ENCODE peak calls at places on chromosomes 13 and 19, in four cellular contexts. H is esophagus squamous epithelium; O is K562; K is effector memory CD4-positive, alpha-beta T cell. J is an unnamed sample.

GRCh38 chr19:55538132-55538531 is 1.2 kb upstream of the SBK2 start:
- DNase-seq in H (no peak), O (no peak), K (no peak), J (no peak)

GRCh38 chr13:40120781-40121180 is 465.3 kb downstream of the COG6 start:
- DNase-seq in H (no peak), K (no peak), O (no peak), J (peak; percentile 21)

GRCh38 chr13:20193924-20194631 is 1.3 kb upstream of the GJB2 start:
- DNase-seq in K (no peak), O (no peak), H (no peak), J (no peak)

GRCh38 chr19:31114585-31114984 is 234.7 kb downstream of the TSHZ3 start:
- DNase-seq in H (no peak), O (no peak), K (no peak), J (no peak)

GRCh38 chr13:64633948-64634347 is 2596.2 kb downstream of the PCDH9 start:
- DNase-seq in O (no peak), H (no peak), K (no peak), J (no peak)

GRCh38 chr19:11269408-11269807 is 7.1 kb upstream of the DOCK6 start:
- DNase-seq in H (no peak), O (peak; percentile 8), K (no peak), J (no peak)

GRCh38 chr13:100542546-100543156 is 45.9 kb downstream of the GGACT start:
- DNase-seq in H (no peak), K (no peak), O (peak; percentile 10), J (no peak)

GRCh38 chr19:46840157-46840942 is 10.3 kb downstream of the AP2S1 start:
- DNase-seq in H (no peak), K (peak; percentile 17), O (peak; percentile 65), J (peak; percentile 56)

GRCh38 chr19:19098703-19099632 is 35.2 kb downstream of the SLC25A42 start:
- DNase-seq in H (no peak), O (no peak), K (no peak), J (no peak)
- H3K4me1 ChIP-seq in H (no peaks in the 10 kb centered on the region), O (no peaks in the 10 kb centered on the region), K (no peaks in the 10 kb centered on the region), J (no peaks in the 10 kb centered on the region)

GRCh38 chr19:15721208-15721607 is 6.6 kb upstream of the OR10H2 start:
- DNase-seq in K (no peak), O (no peak), H (no peak), J (no peak)
- H3K9me3 ChIP-seq in K (no peaks in the 10 kb centered on the region), O (no peaks in the 10 kb centered on the region), H (no peaks in the 10 kb centered on the region), J (no peaks in the 10 kb centered on the region)

GRCh38 chr13:68358218-68358817 is 1128.2 kb upstream of the PCDH9 start:
- DNase-seq in K (no peak), O (no peak), H (no peak), J (no peak)
- H3K4me3 ChIP-seq in K (no peak overlapping the region), O (no peak overlapping the region), H (no peak overlapping the region), J (no peak overlapping the region)

GRCh38 chr19:13024958-13025653 is 29.8 kb downstream of the NFIX start:
- DNase-seq in O (no peak), H (no peak), K (no peak), J (no peak)
- H3K4me1 ChIP-seq in O (peaks cover 9% of the 10 kb centered on the region), H (peaks cover 47% of the 10 kb centered on the region), K (peaks cover 11% of the 10 kb centered on the region), J (peaks cover 2% of the 10 kb centered on the region)

DNA sequence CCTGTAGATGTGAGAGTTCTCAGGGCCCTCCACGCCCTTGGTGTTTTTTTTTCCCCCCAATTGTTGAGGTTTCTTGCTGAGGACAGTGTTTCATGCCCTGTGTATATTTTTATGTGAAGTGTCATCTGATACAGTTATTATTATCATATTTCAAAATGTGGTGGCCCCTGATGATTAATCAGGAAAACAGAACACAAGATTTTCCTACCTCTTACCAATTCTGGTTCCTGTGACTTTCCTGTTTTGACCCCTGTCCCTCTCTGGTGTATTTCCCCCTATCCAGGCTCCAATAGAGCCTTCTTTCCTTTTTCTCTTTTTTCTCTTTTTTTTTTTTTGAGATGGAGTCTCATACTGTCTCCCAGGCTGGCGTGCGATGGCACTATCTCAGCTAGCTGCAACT is 642 bp downstream of the PSG8 start:
- DNase-seq in K (no peak), O (no peak), H (no peak), J (no peak)
- H3K9me3 ChIP-seq in K (no peaks in the 10 kb centered on the region), O (no peaks in the 10 kb centered on the region), H (no peaks in the 10 kb centered on the region), J (no peaks in the 10 kb centered on the region)

GRCh38 chr19:4326215-4326836 is 12.3 kb downstream of the STAP2 start:
- DNase-seq in H (no peak), O (no peak), K (no peak), J (no peak)

GRCh38 chr19:4327252-4327876 is 11.3 kb downstream of the STAP2 start:
- DNase-seq in K (peak; percentile 49), H (peak; percentile 50), O (peak; percentile 91), J (peak; percentile 94)

GRCh38 chr19:4327877-4328242 is 10.8 kb downstream of the STAP2 start:
- DNase-seq in O (no peak), K (no peak), H (no peak), J (no peak)

GRCh38 chr19:4328243-4328990 is 10.2 kb downstream of the STAP2 start:
- DNase-seq in O (peak; percentile 96), H (peak; percentile 97), K (peak; percentile 91), J (no peak)

DNA sequence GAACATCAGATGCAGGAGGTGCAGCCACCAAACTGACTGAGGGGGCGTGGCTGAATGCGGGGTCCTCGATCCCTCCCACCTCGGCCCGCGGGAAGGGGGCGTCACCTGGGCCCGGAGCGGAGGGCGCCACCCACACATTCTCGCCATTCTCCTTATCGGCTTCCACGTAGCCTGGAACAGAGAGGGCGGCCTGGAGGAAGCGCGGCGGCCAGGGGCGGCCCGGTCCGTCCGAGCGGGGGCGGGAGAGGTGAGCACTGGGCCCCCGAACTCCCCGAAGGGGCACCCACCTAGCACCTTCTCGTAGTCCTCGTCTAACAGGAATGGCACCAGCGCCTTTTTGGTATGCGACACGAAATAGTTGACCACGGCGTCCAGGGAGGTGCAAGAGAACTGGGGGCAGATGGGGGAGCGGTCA is 11.8 kb downstream of the STAP2 start:
- DNase-seq in K (no peak), O (peak; percentile 86), H (no peak), J (no peak)
- H3K4me3 ChIP-seq in K (peak overlapping the region; percentile 45), O (peak overlapping the region; percentile 54), H (peak overlapping the region; percentile 64), J (peak overlapping the region; percentile 17)

GRCh38 chr13:93146584-93147292 is 79.9 kb upstream of the GPC6 start:
- DNase-seq in H (no peak), O (no peak), K (no peak), J (peak; percentile 16)
- H3K4me1 ChIP-seq in H (no peaks in the 10 kb centered on the region), O (no peaks in the 10 kb centered on the region), K (no peaks in the 10 kb centered on the region), J (no peaks in the 10 kb centered on the region)

DNA sequence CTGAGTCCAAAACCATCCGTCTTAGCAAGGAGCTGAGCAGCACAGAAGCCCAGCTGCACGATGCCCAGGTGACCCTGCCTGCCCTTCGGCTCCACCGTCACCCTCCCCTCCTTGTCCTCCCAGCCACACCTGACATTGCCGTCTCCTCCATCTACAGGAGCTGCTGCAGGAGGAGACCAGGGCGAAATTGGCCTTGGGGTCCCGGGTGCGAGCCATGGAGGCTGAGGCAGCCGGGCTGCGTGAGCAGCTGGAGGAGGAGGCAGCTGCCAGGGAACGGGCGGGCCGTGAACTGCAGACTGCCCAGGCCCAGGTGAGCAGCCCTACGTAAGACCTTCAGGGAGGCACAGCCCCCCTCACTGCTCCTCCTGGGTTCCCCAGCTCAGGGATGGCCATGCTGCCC is 49.1 kb downstream of the KCNC3 start:
- DNase-seq in K (no peak), H (no peak), O (no peak), J (no peak)
- H3K9me3 ChIP-seq in K (no peaks in the 10 kb centered on the region), H (peaks cover 2% of the 10 kb centered on the region), O (no peaks in the 10 kb centered on the region), J (no peaks in the 10 kb centered on the region)

DNA sequence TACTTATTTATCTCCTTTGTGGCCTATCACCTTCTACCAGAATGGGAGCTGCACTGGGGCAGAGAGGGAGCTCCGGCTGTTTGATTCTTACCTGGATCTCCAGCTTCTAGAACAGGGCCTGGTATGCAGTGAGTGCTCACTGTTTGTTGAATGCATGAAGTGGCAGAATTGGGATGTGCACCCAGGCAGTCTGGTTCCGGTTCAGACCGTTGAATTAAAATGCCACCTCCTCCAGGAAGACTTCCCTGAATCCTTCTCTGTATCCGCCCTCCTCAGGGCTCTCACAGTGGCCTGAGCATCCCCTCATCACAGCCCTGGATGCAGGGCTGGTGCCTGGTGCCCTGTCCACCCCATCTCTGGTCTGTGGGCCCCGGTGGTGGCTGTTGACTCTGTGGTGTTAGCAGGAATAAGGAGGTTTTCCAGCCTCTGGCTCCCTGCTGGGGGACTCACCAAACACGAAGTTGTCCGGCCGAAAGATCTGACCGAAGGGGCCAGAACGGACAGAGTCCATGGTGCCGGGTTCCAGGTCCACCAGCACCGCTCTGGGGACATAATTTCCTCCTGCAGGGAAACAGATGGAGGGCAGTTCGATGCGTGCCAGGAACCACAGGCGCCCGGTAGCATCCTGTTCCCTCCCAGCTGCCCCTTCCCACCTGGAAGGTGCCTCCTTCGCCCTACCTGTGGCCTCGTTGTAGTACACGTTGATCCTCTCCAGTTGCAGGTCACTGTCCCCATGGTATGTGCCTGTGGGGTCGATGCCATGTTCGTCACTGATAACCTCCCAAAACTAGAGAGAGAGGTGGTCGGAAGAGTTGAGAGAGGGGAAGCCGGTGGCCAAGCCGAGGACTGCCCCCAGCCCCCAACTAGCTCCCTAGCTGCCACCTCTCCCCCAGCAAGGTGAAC is 1.0 kb downstream of the TUBB4A start:
- DNase-seq in O (no peak), H (no peak), K (no peak), J (no peak)
- H3K4me3 ChIP-seq in O (no peak overlapping the region), H (peak overlapping the region; percentile 64), K (peak overlapping the region; percentile 63), J (peak overlapping the region; percentile 66)

GRCh38 chr19:5014941-5015340 is 46.0 kb downstream of the KDM4B start:
- DNase-seq in K (no peak), O (no peak), H (no peak), J (no peak)

GRCh38 chr19:5016268-5016667 is 47.4 kb downstream of the KDM4B start:
- DNase-seq in K (no peak), O (no peak), H (no peak), J (no peak)

GRCh38 chr19:5011476-5012238 is 42.7 kb downstream of the KDM4B start:
- DNase-seq in O (no peak), H (no peak), K (no peak), J (no peak)

GRCh38 chr19:5012688-5013457 is 44.0 kb downstream of the KDM4B start:
- DNase-seq in K (no peak), H (no peak), O (no peak), J (no peak)

GRCh38 chr19:5013761-5014160 is 44.8 kb downstream of the KDM4B start:
- DNase-seq in H (no peak), O (no peak), K (no peak), J (no peak)
- H3K4me1 ChIP-seq in H (peaks cover 9% of the 10 kb centered on the region), O (no peaks in the 10 kb centered on the region), K (no peaks in the 10 kb centered on the region), J (no peaks in the 10 kb centered on the region)

J was measured in HAP-1.